ENCODE peak calls at places on chromosomes 2 and 18, in five cellular contexts. One of them, this sample, is unnamed.

GRCh38 chr18:50917021-50917420 is 38.1 kb downstream of the ME2 start:
- DNase-seq in IMR-90: peak; percentile 15
- DNase-seq in body of pancreas: no peak
- DNase-seq in endothelial cell of umbilical vein: peak; percentile 13
- DNase-seq in esophagus squamous epithelium: no peak
- DNase-seq in this sample: no peak

GRCh38 chr18:63160172-63160995 is 159.2 kb downstream of the BCL2 start:
- DNase-seq in IMR-90: no peak
- DNase-seq in body of pancreas: no peak
- DNase-seq in endothelial cell of umbilical vein: no peak
- DNase-seq in esophagus squamous epithelium: no peak
- DNase-seq in this sample: no peak

GRCh38 chr2:177633910-177634294 is 241.3 kb downstream of the AGPS start:
- DNase-seq in IMR-90: no peak
- DNase-seq in body of pancreas: no peak
- DNase-seq in endothelial cell of umbilical vein: peak; percentile 23
- DNase-seq in esophagus squamous epithelium: no peak
- DNase-seq in this sample: no peak

GRCh38 chr18:58117685-58118403 is 73.8 kb downstream of the NEDD4L start:
- DNase-seq in IMR-90: peak; percentile 98
- DNase-seq in body of pancreas: peak; percentile 94
- DNase-seq in endothelial cell of umbilical vein: peak; percentile 96
- DNase-seq in esophagus squamous epithelium: no peak
- DNase-seq in this sample: no peak

GRCh38 chr2:152367547-152368250 is 32.7 kb downstream of the FMNL2 start:
- DNase-seq in IMR-90: peak; percentile 50
- DNase-seq in body of pancreas: no peak
- DNase-seq in endothelial cell of umbilical vein: no peak
- DNase-seq in esophagus squamous epithelium: no peak
- DNase-seq in this sample: no peak

GRCh38 chr2:144660518-144661316 is 140.8 kb upstream of the ZEB2 start:
- DNase-seq in IMR-90: peak; percentile 30
- DNase-seq in body of pancreas: peak; percentile 36
- DNase-seq in endothelial cell of umbilical vein: no peak
- DNase-seq in esophagus squamous epithelium: no peak
- DNase-seq in this sample: no peak

GRCh38 chr2:151238527-151239487 is 22.9 kb downstream of the RBM43 start:
- DNase-seq in IMR-90: peak; percentile 89
- DNase-seq in body of pancreas: peak; percentile 63
- DNase-seq in endothelial cell of umbilical vein: peak; percentile 80
- DNase-seq in esophagus squamous epithelium: no peak
- DNase-seq in this sample: no peak

GRCh38 chr18:35378206-35378795 is 1.2 kb upstream of the ZNF396 start:
- DNase-seq in IMR-90: peak; percentile 12
- DNase-seq in body of pancreas: no peak
- DNase-seq in endothelial cell of umbilical vein: no peak
- DNase-seq in esophagus squamous epithelium: no peak
- DNase-seq in this sample: no peak

GRCh38 chr2:230537531-230537976 is 121.6 kb downstream of the SP100 start:
- DNase-seq in IMR-90: no peak
- DNase-seq in body of pancreas: no peak
- DNase-seq in endothelial cell of umbilical vein: no peak
- DNase-seq in esophagus squamous epithelium: no peak
- DNase-seq in this sample: no peak

GRCh38 chr2:62654423-62654791 is 51.1 kb upstream of the EHBP1 start:
- DNase-seq in IMR-90: no peak
- DNase-seq in body of pancreas: no peak
- DNase-seq in endothelial cell of umbilical vein: no peak
- DNase-seq in esophagus squamous epithelium: no peak
- DNase-seq in this sample: no peak

GRCh38 chr18:3665780-3666525 is 216.0 kb downstream of the TGIF1 start:
- DNase-seq in IMR-90: peak; percentile 91
- DNase-seq in body of pancreas: peak; percentile 87
- DNase-seq in endothelial cell of umbilical vein: peak; percentile 90
- DNase-seq in esophagus squamous epithelium: peak; percentile 3
- DNase-seq in this sample: peak; percentile 91

GRCh38 chr2:170405326-170405725 is 227.4 kb downstream of the MYO3B start:
- DNase-seq in IMR-90: no peak
- DNase-seq in body of pancreas: no peak
- DNase-seq in endothelial cell of umbilical vein: no peak
- DNase-seq in esophagus squamous epithelium: no peak
- DNase-seq in this sample: no peak

GRCh38 chr2:67516899-67517530 is 119.9 kb downstream of the ETAA1 start:
- DNase-seq in IMR-90: peak; percentile 98
- DNase-seq in body of pancreas: peak; percentile 2
- DNase-seq in endothelial cell of umbilical vein: no peak
- DNase-seq in esophagus squamous epithelium: no peak
- DNase-seq in this sample: no peak

GRCh38 chr2:162072976-162073775 is 839 bp downstream of the DPP4 start:
- DNase-seq in IMR-90: peak; percentile 22
- DNase-seq in body of pancreas: no peak
- DNase-seq in endothelial cell of umbilical vein: peak; percentile 36
- DNase-seq in esophagus squamous epithelium: no peak
- DNase-seq in this sample: no peak

GRCh38 chr18:22705328-22705727 is 227.8 kb upstream of the RBBP8 start:
- DNase-seq in IMR-90: peak; percentile 91
- DNase-seq in body of pancreas: no peak
- DNase-seq in endothelial cell of umbilical vein: no peak
- DNase-seq in esophagus squamous epithelium: no peak
- DNase-seq in this sample: no peak

GRCh38 chr2:74671479-74671878 is 17.4 kb downstream of the SEMA4F start:
- DNase-seq in IMR-90: peak; percentile 74
- DNase-seq in body of pancreas: no peak
- DNase-seq in endothelial cell of umbilical vein: peak; percentile 43
- DNase-seq in esophagus squamous epithelium: no peak
- DNase-seq in this sample: no peak

GRCh38 chr2:28676153-28676835 is 75.3 kb upstream of the PPP1CB start:
- DNase-seq in IMR-90: no peak
- DNase-seq in body of pancreas: no peak
- DNase-seq in endothelial cell of umbilical vein: peak; percentile 52
- DNase-seq in esophagus squamous epithelium: no peak
- DNase-seq in this sample: no peak

GRCh38 chr2:63790913-63791312 is 50.8 kb upstream of the UGP2 start:
- DNase-seq in IMR-90: peak; percentile 91
- DNase-seq in body of pancreas: peak; percentile 24
- DNase-seq in endothelial cell of umbilical vein: peak; percentile 37
- DNase-seq in esophagus squamous epithelium: no peak
- DNase-seq in this sample: no peak

GRCh38 chr2:73896362-73897239 is 3.8 kb downstream of the ACTG2 start:
- DNase-seq in IMR-90: peak; percentile 92
- DNase-seq in body of pancreas: peak; percentile 23
- DNase-seq in endothelial cell of umbilical vein: no peak
- DNase-seq in esophagus squamous epithelium: no peak
- DNase-seq in this sample: no peak

GRCh38 chr2:7452110-7452851 is 535.1 kb downstream of the RNF144A start:
- DNase-seq in IMR-90: no peak
- DNase-seq in body of pancreas: no peak
- DNase-seq in endothelial cell of umbilical vein: no peak
- DNase-seq in esophagus squamous epithelium: no peak
- DNase-seq in this sample: no peak

GRCh38 chr2:221283896-221284295 is 288.2 kb downstream of the EPHA4 start:
- DNase-seq in IMR-90: peak; percentile 58
- DNase-seq in body of pancreas: no peak
- DNase-seq in endothelial cell of umbilical vein: no peak
- DNase-seq in esophagus squamous epithelium: no peak
- DNase-seq in this sample: no peak

GRCh38 chr2:164700390-164700789 is 79.1 kb upstream of the GRB14 start:
- DNase-seq in IMR-90: peak; percentile 22
- DNase-seq in body of pancreas: no peak
- DNase-seq in endothelial cell of umbilical vein: no peak
- DNase-seq in esophagus squamous epithelium: no peak
- DNase-seq in this sample: no peak

GRCh38 chr2:795245-796041 is 118.2 kb upstream of the TMEM18 start:
- DNase-seq in IMR-90: no peak
- DNase-seq in body of pancreas: no peak
- DNase-seq in endothelial cell of umbilical vein: no peak
- DNase-seq in esophagus squamous epithelium: no peak
- DNase-seq in this sample: peak; percentile 81

GRCh38 chr18:4068552-4069158 is 386.5 kb downstream of the DLGAP1 start:
- DNase-seq in IMR-90: peak; percentile 56
- DNase-seq in body of pancreas: peak; percentile 32
- DNase-seq in endothelial cell of umbilical vein: peak; percentile 58
- DNase-seq in esophagus squamous epithelium: no peak
- DNase-seq in this sample: no peak

GRCh38 chr2:223108376-223109100 is 56.5 kb downstream of the KCNE4 start:
- DNase-seq in IMR-90: no peak
- DNase-seq in body of pancreas: no peak
- DNase-seq in endothelial cell of umbilical vein: no peak
- DNase-seq in esophagus squamous epithelium: no peak
- DNase-seq in this sample: no peak

GRCh38 chr2:171531291-171531690 is 9.0 kb downstream of the CYBRD1 start:
- DNase-seq in IMR-90: peak; percentile 87
- DNase-seq in body of pancreas: peak; percentile 17
- DNase-seq in endothelial cell of umbilical vein: peak; percentile 74
- DNase-seq in esophagus squamous epithelium: no peak
- DNase-seq in this sample: no peak

DNA sequence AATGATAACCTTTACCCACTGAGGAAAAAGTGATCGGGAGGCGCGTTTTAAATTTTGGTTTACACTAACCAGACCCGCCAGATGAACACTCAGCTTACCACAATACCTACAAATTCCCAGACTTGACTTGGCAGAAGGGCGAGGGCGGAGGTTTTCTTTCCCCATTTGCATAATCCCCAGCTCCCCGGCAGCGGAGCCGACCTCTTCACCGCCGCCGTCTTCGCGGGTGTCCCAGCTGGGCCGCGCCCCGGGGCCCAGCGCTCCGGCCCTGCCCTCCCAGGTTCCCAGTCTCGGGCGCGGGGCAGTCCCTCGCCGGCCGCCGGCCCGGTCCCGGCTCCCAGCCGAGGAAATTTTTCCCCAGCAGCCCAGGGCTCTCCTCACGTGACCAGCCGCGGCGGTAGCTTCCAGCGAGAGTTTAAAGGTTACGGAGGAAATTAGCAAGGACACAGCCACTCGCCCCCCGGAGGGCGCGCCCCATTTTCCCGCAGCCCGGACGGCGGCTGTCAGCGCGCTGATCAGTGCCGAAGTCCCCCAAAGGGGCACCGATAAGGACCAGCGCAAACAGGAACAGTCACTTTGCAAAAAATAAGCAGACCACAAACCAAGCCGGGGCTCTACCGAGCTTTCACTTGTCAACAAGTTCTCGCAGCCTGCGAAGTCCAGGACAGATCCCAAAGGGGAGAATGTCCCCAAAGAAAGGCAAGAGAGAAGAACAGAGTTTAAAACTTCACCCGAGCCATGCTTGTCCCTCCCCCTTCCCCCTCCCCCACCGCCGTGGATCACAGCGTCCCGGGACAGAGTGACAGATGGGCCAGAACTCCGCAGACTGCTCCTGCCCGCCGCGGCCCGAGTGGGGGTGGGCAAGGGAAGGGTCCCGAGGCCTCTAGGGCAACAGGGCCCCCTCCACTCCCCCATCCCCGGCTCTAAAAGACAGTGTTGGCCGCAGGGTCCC is 1.3 kb upstream of the PRKCE start:
- DNase-seq in IMR-90: peak; percentile 33
- DNase-seq in body of pancreas: peak; percentile 80
- DNase-seq in endothelial cell of umbilical vein: peak; percentile 68
- DNase-seq in esophagus squamous epithelium: peak; percentile 24
- DNase-seq in this sample: peak; percentile 92
- TF ChIP-seq POLR2A in IMR-90: no peak
- TF ChIP-seq POLR2A in body of pancreas: peak; percentile 72
- TF ChIP-seq POLR2A in endothelial cell of umbilical vein: no peak
- TF ChIP-seq POLR2A in esophagus squamous epithelium: no peak
- TF ChIP-seq POLR2A in this sample: no peak

DNA sequence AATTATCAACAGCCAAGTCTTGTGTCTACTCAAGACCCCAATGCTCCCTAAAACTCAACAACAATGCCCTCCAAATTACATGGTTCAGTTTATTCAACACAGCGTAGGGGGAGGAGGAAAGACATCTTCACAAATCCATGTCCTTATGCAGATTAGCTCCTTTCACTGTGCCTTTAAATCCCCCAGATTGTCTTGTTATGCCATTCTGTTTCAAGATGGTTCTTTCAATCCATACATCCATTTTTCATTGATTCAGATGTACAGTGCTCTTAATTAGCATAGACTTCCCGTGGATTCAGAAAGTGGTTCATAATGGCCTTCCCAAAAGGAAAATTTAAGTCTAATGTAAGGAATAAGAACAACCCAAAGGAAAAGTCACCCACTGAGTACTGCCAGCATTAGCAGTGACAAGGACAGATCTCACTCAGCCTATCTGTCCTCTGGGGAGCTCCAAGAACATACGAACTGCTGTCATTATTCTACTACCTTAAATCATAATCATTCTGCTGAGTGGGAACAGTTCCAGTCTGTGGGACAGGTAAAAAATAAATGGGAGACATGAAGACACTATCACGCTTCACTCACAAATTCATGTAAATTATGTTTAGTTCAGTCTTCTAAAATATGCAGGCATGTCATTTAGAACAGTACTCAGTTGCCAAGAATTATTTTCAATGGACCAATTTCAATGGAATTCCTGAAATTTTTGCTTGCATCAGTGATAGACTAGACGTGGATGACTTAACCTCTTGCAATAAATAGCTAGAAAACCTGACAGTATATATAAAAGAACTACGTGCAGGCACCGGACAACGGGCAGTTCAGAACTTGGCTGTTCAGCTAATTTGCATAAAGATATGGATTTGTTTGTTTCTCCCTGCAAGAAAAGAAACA is 58.9 kb upstream of the RNU4ATAC start:
- DNase-seq in IMR-90: peak; percentile 79
- DNase-seq in body of pancreas: no peak
- DNase-seq in endothelial cell of umbilical vein: peak; percentile 13
- DNase-seq in esophagus squamous epithelium: no peak
- DNase-seq in this sample: no peak
- H3K27ac ChIP-seq in IMR-90: peak overlapping the region; percentile 68
- H3K27ac ChIP-seq in body of pancreas: peak overlapping the region; percentile 26
- H3K27ac ChIP-seq in endothelial cell of umbilical vein: no peak overlapping the region
- H3K27ac ChIP-seq in esophagus squamous epithelium: no peak overlapping the region
- H3K27ac ChIP-seq in this sample: no peak overlapping the region

GRCh38 chr18:551404-552061 is 28.6 kb upstream of the CETN1 start:
- DNase-seq in IMR-90: no peak
- DNase-seq in body of pancreas: no peak
- DNase-seq in endothelial cell of umbilical vein: no peak
- DNase-seq in esophagus squamous epithelium: no peak
- DNase-seq in this sample: no peak
- H3K9me3 ChIP-seq in IMR-90: no peaks in the 10 kb centered on the region
- H3K9me3 ChIP-seq in body of pancreas: no peaks in the 10 kb centered on the region
- H3K9me3 ChIP-seq in endothelial cell of umbilical vein: no peaks in the 10 kb centered on the region
- H3K9me3 ChIP-seq in esophagus squamous epithelium: no peaks in the 10 kb centered on the region
- H3K9me3 ChIP-seq in this sample: no peaks in the 10 kb centered on the region

GRCh38 chr2:95034818-95035217 is 9.3 kb downstream of the MAL start:
- DNase-seq in IMR-90: no peak
- DNase-seq in body of pancreas: no peak
- DNase-seq in endothelial cell of umbilical vein: no peak
- DNase-seq in esophagus squamous epithelium: no peak
- DNase-seq in this sample: no peak
- TF ChIP-seq POLR2A in IMR-90: no peak
- TF ChIP-seq POLR2A in body of pancreas: no peak
- TF ChIP-seq POLR2A in endothelial cell of umbilical vein: no peak
- TF ChIP-seq POLR2A in esophagus squamous epithelium: no peak
- TF ChIP-seq POLR2A in this sample: no peak

This sample was measured in vagina.